ENCODE peak calls at places on chromosome 1, in six cellular contexts. R is GM23338, S is HepG2, X is GM12878, W is H1, Z is K562. C is an unnamed sample.

GRCh38 chr1:62321438-62321837 is 2.2 kb upstream of the KANK4 start:
- DNase-seq in R (no peak), S (no peak), X (no peak), W (no peak), Z (no peak), C (no peak)

GRCh38 chr1:217014066-217014465 is 290.8 kb upstream of the ESRRG start:
- DNase-seq in R (no peak), S (no peak), X (no peak), W (no peak), Z (no peak), C (no peak)

GRCh38 chr1:211912844-211913432 is 82.4 kb upstream of the LPGAT1 start:
- DNase-seq in R (no peak), S (no peak), X (no peak), W (no peak), Z (no peak), C (no peak)

GRCh38 chr1:167685844-167686243 is 35.9 kb upstream of the MPZL1 start:
- DNase-seq in R (no peak), S (no peak), X (no peak), W (no peak), Z (no peak), C (no peak)

GRCh38 chr1:91803847-91804545 is 82.0 kb downstream of the TGFBR3 start:
- DNase-seq in R (no peak), S (no peak), X (peak), W (no peak), Z (peak), C (no peak)

GRCh38 chr1:8438449-8438848 is 120.5 kb downstream of the SLC45A1 start:
- DNase-seq in R (no peak), S (no peak), X (no peak), W (no peak), Z (no peak), C (no peak)

GRCh38 chr1:180949616-180950000 is 36.9 kb downstream of the KIAA1614 start:
- DNase-seq in R (no peak), S (no peak), X (no peak), W (no peak), Z (no peak), C (no peak)

GRCh38 chr1:111833334-111833733 is 77.6 kb downstream of the DDX20 start:
- DNase-seq in R (peak), S (no peak), X (no peak), W (no peak), Z (no peak), C (no peak)

GRCh38 chr1:219444469-219444868 is 168.4 kb downstream of the ZC3H11B start:
- DNase-seq in R (no peak), S (no peak), X (no peak), W (no peak), Z (no peak), C (no peak)

GRCh38 chr1:56061824-56062223 is 517.5 kb downstream of the PLPP3 start:
- DNase-seq in R (no peak), S (no peak), X (peak), W (no peak), Z (no peak), C (no peak)

GRCh38 chr1:246078126-246078887 is 428.8 kb downstream of the SMYD3 start:
- DNase-seq in R (no peak), S (peak), X (no peak), W (no peak), Z (peak), C (no peak)

GRCh38 chr1:31183927-31184554 is 55.6 kb downstream of the NKAIN1 start:
- DNase-seq in R (peak), S (peak), X (no peak), W (no peak), Z (peak), C (peak)

GRCh38 chr1:231064418-231064817 is 24.4 kb upstream of the FAM89A start:
- DNase-seq in R (no peak), S (no peak), X (no peak), W (no peak), Z (no peak), C (no peak)

GRCh38 chr1:36199934-36200741 is 24.1 kb upstream of the THRAP3 start:
- DNase-seq in R (no peak), S (no peak), X (no peak), W (no peak), Z (no peak), C (no peak)

GRCh38 chr1:16440480-16441311 is at the start of gene NECAP2:
- DNase-seq in R (peak), S (peak), X (peak), W (peak), Z (peak), C (peak)

GRCh38 chr1:210446479-210446878 is 117.8 kb downstream of the HHAT start:
- DNase-seq in R (no peak), S (no peak), X (no peak), W (no peak), Z (no peak), C (no peak)

GRCh38 chr1:15349133-15349532 is 60.6 kb upstream of the EFHD2 start:
- DNase-seq in R (no peak), S (no peak), X (no peak), W (no peak), Z (no peak), C (no peak)

GRCh38 chr1:239386453-239387303 is at the start of gene CHRM3:
- DNase-seq in R (peak), S (no peak), X (no peak), W (peak), Z (no peak), C (peak)

GRCh38 chr1:164576311-164577271 is 17.6 kb downstream of the PBX1 start:
- DNase-seq in R (peak), S (no peak), X (no peak), W (no peak), Z (no peak), C (peak)

GRCh38 chr1:36771678-36772284 is 262.5 kb downstream of the GRIK3 start:
- DNase-seq in R (peak), S (no peak), X (no peak), W (no peak), Z (no peak), C (peak)

GRCh38 chr1:7885513-7886298 is 32.8 kb upstream of the UTS2 start:
- DNase-seq in R (peak), S (no peak), X (no peak), W (peak), Z (peak), C (peak)

GRCh38 chr1:30804381-30804780 is 46.8 kb upstream of the LAPTM5 start:
- DNase-seq in R (no peak), S (no peak), X (no peak), W (no peak), Z (no peak), C (no peak)

GRCh38 chr1:36711480-36711879 is 228.8 kb upstream of the CSF3R start:
- DNase-seq in R (peak), S (no peak), X (no peak), W (no peak), Z (no peak), C (no peak)

GRCh38 chr1:3611170-3612019 is at the start of gene MEGF6:
- DNase-seq in R (peak), S (peak), X (no peak), W (peak), Z (peak), C (peak)

GRCh38 chr1:89200668-89201488 is 2.1 kb upstream of the GBP4 start:
- DNase-seq in R (no peak), S (no peak), X (peak), W (no peak), Z (no peak), C (no peak)

GRCh38 chr1:71787699-71788098 is 494.6 kb downstream of the NEGR1 start:
- DNase-seq in R (no peak), S (no peak), X (no peak), W (no peak), Z (no peak), C (no peak)

GRCh38 chr1:109484519-109484975 is 842 bp downstream of the ATXN7L2 start:
- DNase-seq in R (peak), S (no peak), X (no peak), W (no peak), Z (no peak), C (peak)

GRCh38 chr1:91791691-91792392 is 94.1 kb downstream of the TGFBR3 start:
- DNase-seq in R (no peak), S (no peak), X (no peak), W (no peak), Z (no peak), C (no peak)

GRCh38 chr1:86016076-86016746 is 140.4 kb downstream of the COL24A1 start:
- DNase-seq in R (no peak), S (no peak), X (no peak), W (no peak), Z (no peak), C (no peak)

GRCh38 chr1:147892216-147892615 is 10.4 kb upstream of the GJA8 start:
- DNase-seq in R (peak), S (no peak), X (no peak), W (no peak), Z (no peak), C (peak)
- TF ChIP-seq CREB1 in R (no peak), S (no peak), X (no peak), W (no peak), Z (no peak), C (no peak)

DNA sequence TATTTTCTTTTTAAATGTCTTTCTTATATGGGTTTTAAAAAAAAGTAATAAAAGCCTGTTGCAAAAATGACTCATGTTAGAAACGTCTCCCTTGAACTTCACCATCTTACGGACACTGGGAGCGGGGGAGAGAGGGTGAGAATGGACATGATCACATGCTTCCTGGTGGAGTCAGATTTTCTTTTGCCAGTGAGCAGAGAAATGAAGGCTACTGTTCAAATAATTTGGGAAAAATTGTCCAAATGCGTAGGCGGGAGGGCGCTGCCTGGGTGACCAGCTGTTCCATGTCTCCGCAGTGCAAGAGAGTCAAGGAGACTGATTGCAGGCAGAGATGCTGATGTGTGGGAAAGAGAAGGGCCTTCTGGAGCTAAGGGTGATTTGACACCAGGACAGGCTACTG is 23.1 kb downstream of the EIF2D start:
- DNase-seq in R (no peak), S (no peak), X (no peak), W (no peak), Z (no peak), C (no peak)
- TF ChIP-seq CREB1 in R (no peak), S (no peak), X (no peak), W (no peak), Z (no peak), C (no peak)

DNA sequence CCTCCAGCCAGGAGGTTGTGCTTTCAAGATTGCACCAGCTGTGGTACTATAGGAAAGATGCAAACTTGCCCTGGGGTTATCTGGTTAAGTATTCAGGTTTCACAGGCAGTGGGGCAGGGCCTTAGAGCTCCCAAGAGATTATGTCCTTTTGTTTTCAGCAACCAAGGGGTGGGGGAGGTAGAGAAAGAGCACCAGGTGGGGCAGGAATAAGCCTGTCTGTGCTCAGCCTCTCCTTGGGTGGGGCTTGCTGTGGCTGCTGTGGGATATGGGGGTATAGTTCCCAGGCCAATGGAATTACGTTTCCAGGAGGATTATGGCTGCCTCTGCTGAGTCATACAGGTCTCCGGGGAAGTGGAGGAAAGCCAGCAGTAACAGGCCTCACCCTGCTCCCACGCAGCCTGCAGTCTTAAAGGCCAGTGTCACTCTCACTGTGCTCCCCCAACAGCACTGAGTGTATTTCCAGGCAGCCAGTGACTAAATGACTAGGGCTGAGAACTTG is 508.6 kb downstream of the RWDD3 start:
- DNase-seq in R (no peak), S (no peak), X (no peak), W (no peak), Z (no peak), C (no peak)
- TF ChIP-seq CREB1 in R (no peak), S (no peak), X (no peak), W (no peak), Z (no peak), C (no peak)

DNA sequence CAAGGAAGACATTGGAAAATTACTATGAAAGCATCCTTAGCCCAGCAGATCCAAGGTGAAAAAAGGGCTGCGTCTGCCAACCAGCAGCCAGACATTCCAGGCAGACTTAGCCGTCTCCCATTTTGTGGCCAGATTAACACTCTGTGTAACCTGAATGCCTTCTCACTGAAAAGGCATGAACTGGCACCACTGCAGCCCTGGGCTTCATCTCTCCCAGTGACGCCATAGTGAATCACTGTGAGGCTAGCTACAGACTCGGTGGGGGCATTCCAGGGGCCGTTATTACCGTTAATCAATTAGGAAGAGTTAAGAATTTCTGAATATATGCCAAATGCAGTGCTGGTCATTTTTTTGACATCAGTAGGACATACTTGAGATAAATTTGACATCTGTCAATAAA is 627.4 kb downstream of the LMO4 start:
- DNase-seq in R (no peak), S (no peak), X (no peak), W (no peak), Z (no peak), C (no peak)
- TF ChIP-seq CREB1 in R (no peak), S (no peak), X (no peak), W (no peak), Z (no peak), C (no peak)

DNA sequence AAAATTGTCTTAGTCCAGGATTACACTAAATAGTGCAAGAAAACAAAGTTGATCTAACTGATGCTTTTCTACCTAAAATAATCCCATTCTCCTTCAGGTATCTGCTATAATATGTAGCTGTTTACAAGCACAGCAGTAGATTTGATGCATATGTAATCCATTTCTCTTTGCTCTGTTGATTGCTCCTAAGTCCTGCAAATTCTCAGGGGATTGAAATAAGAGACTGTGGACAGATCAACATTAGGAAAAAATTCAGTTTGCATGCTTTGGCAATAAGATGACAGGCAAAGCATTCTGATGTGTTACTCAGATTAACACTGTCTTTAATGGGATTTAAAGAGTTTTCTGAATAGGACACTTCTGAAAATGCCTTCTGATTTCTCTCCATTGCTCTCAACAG is 34.7 kb downstream of the RNF11 start:
- DNase-seq in R (no peak), S (no peak), X (no peak), W (no peak), Z (no peak), C (no peak)
- TF ChIP-seq CREB1 in R (no peak), S (no peak), X (no peak), W (no peak), Z (no peak), C (no peak)